ENCODE peak calls at places on chromosomes 4 and X, in five cellular contexts. One of them, this sample, is unnamed.
A peak's percentile ranks its signal among the peaks of the same experiment; 100 is the strongest.

GRCh38 chrX:71320126-71320525 is 18.6 kb downstream of the ITGB1BP2 start:
- DNase-seq in mammary epithelial cell: no peak
- DNase-seq in fibroblast of lung: no peak
- DNase-seq in tibial artery: no peak
- DNase-seq in AG09309: no peak
- DNase-seq in this sample: no peak

GRCh38 chr4:174320501-174321199 is 36.9 kb downstream of the CEP44 start:
- DNase-seq in AG09309: no peak
- DNase-seq in tibial artery: no peak
- DNase-seq in fibroblast of lung: peak; percentile 47
- DNase-seq in mammary epithelial cell: no peak
- DNase-seq in this sample: no peak

GRCh38 chr4:123043013-123043412 is 120.6 kb upstream of the NUDT6 start:
- DNase-seq in fibroblast of lung: peak; percentile 15
- DNase-seq in AG09309: no peak
- DNase-seq in tibial artery: no peak
- DNase-seq in mammary epithelial cell: no peak
- DNase-seq in this sample: peak; percentile 3

GRCh38 chr4:33831667-33832066 is 2412.6 kb downstream of the ARAP2 start:
- DNase-seq in mammary epithelial cell: no peak
- DNase-seq in AG09309: peak; percentile 41
- DNase-seq in fibroblast of lung: no peak
- DNase-seq in tibial artery: no peak
- DNase-seq in this sample: no peak

GRCh38 chr4:103996637-103997036 is 276.9 kb upstream of the TACR3 start:
- DNase-seq in AG09309: no peak
- DNase-seq in tibial artery: no peak
- DNase-seq in fibroblast of lung: peak; percentile 42
- DNase-seq in mammary epithelial cell: peak; percentile 94
- DNase-seq in this sample: no peak

GRCh38 chr4:2036327-2036726 is 22.8 kb upstream of the NAT8L start:
- DNase-seq in fibroblast of lung: no peak
- DNase-seq in AG09309: no peak
- DNase-seq in tibial artery: no peak
- DNase-seq in mammary epithelial cell: no peak
- DNase-seq in this sample: no peak

GRCh38 chr4:165763640-165764039 is 109.4 kb upstream of the TLL1 start:
- DNase-seq in tibial artery: no peak
- DNase-seq in fibroblast of lung: no peak
- DNase-seq in mammary epithelial cell: no peak
- DNase-seq in AG09309: no peak
- DNase-seq in this sample: no peak

GRCh38 chr4:168183717-168184571 is 91.6 kb downstream of the ANXA10 start:
- DNase-seq in mammary epithelial cell: peak; percentile 23
- DNase-seq in fibroblast of lung: peak; percentile 69
- DNase-seq in tibial artery: no peak
- DNase-seq in AG09309: peak; percentile 4
- DNase-seq in this sample: peak; percentile 11

GRCh38 chr4:127601029-127601428 is 31.7 kb upstream of the INTU start:
- DNase-seq in AG09309: no peak
- DNase-seq in tibial artery: no peak
- DNase-seq in mammary epithelial cell: no peak
- DNase-seq in fibroblast of lung: peak; percentile 75
- DNase-seq in this sample: peak; percentile 2

GRCh38 chr4:67198757-67199156 is 346.5 kb downstream of the CENPC start:
- DNase-seq in fibroblast of lung: no peak
- DNase-seq in AG09309: no peak
- DNase-seq in tibial artery: no peak
- DNase-seq in mammary epithelial cell: peak; percentile 42
- DNase-seq in this sample: peak; percentile 58

GRCh38 chr4:16270654-16271328 is 44.5 kb upstream of the TAPT1 start:
- DNase-seq in tibial artery: no peak
- DNase-seq in mammary epithelial cell: no peak
- DNase-seq in AG09309: no peak
- DNase-seq in fibroblast of lung: no peak
- DNase-seq in this sample: no peak
- TF ChIP-seq CTCF in tibial artery: no peak
- TF ChIP-seq CTCF in mammary epithelial cell: peak; percentile 25
- TF ChIP-seq CTCF in AG09309: peak; percentile 25
- TF ChIP-seq CTCF in fibroblast of lung: peak; percentile 9
- TF ChIP-seq CTCF in this sample: peak; percentile 11

GRCh38 chrX:48573690-48574269 is 504 bp upstream of the RBM3 start:
- DNase-seq in fibroblast of lung: no peak
- DNase-seq in AG09309: no peak
- DNase-seq in tibial artery: peak; percentile 36
- DNase-seq in mammary epithelial cell: no peak
- DNase-seq in this sample: no peak

GRCh38 chrX:48575642-48576041 is 1.4 kb downstream of the RBM3 start:
- DNase-seq in tibial artery: no peak
- DNase-seq in AG09309: no peak
- DNase-seq in fibroblast of lung: no peak
- DNase-seq in mammary epithelial cell: no peak
- DNase-seq in this sample: no peak

GRCh38 chrX:48576108-48576507 is 1.8 kb downstream of the RBM3 start:
- DNase-seq in mammary epithelial cell: no peak
- DNase-seq in AG09309: no peak
- DNase-seq in fibroblast of lung: no peak
- DNase-seq in tibial artery: no peak
- DNase-seq in this sample: no peak

GRCh38 chrX:48578661-48579128 is 4.4 kb downstream of the RBM3 start:
- DNase-seq in fibroblast of lung: no peak
- DNase-seq in tibial artery: no peak
- DNase-seq in mammary epithelial cell: no peak
- DNase-seq in AG09309: no peak
- DNase-seq in this sample: no peak

DNA sequence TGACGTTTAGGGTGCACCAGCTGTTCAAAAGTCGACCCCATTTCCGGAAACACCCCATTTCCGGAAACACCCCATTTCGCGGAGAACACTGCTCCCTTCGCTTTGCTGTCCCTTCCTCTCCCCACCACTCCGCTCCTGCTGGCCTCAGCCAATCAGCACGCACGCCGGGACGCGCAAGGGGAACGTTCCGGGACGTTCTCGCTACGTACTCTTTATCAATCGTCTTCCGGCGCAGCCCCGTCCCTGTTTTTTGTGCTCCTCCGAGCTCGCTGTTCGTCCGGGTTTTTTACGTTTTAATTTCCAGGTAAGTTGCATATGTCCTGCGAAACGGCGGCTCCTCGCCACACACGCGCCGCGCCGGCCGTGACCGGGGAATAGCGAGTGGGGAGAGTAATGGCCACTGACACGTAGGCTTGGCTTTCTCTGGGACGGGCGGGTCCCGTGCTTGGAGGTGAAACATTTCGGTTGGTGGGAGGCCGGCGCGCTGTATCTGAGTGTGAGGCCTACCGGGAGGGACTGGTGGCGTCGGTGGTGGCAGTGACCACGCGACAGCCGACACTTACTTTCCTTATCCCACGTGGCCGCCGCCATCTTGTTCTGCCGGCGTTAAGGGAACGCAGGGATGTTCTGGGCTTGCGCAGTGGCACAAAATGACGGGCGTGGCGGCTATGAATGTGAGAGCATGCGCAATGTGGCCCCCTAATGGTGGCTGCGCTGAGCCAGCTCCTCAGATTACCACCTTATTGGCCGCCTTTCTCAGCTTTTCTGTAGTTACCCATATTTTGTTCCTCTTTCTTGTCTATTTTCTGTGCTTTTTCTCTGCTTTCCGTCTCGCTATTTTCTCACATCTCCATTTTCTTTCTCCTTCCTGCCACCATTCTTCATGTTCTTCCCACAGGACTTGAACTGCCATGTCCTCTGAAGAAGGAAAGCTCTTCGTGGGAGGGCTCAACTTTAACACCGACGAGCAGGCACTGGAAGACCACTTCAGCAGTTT is at the start of gene RBM3:
- DNase-seq in mammary epithelial cell: peak; percentile 88
- DNase-seq in AG09309: peak; percentile 69
- DNase-seq in fibroblast of lung: peak; percentile 95
- DNase-seq in tibial artery: peak; percentile 92
- DNase-seq in this sample: peak; percentile 69
- TF ChIP-seq CTCF in mammary epithelial cell: peak; percentile 5
- TF ChIP-seq CTCF in AG09309: peak; percentile 45
- TF ChIP-seq CTCF in fibroblast of lung: peak; percentile 28
- TF ChIP-seq CTCF in tibial artery: peak; percentile 37
- TF ChIP-seq CTCF in this sample: peak; percentile 29

GRCh38 chr4:98746530-98746929 is 88.1 kb upstream of the TSPAN5 start:
- DNase-seq in AG09309: no peak
- DNase-seq in tibial artery: no peak
- DNase-seq in mammary epithelial cell: peak; percentile 20
- DNase-seq in fibroblast of lung: peak; percentile 25
- DNase-seq in this sample: no peak

GRCh38 chr4:98739718-98740117 is 81.3 kb upstream of the TSPAN5 start:
- DNase-seq in fibroblast of lung: peak; percentile 31
- DNase-seq in AG09309: no peak
- DNase-seq in mammary epithelial cell: no peak
- DNase-seq in tibial artery: no peak
- DNase-seq in this sample: no peak

GRCh38 chr4:98744372-98745150 is 86.2 kb upstream of the TSPAN5 start:
- DNase-seq in tibial artery: no peak
- DNase-seq in mammary epithelial cell: no peak
- DNase-seq in fibroblast of lung: no peak
- DNase-seq in AG09309: no peak
- DNase-seq in this sample: no peak

GRCh38 chr4:98745372-98745771 is 87.0 kb upstream of the TSPAN5 start:
- DNase-seq in tibial artery: no peak
- DNase-seq in AG09309: no peak
- DNase-seq in fibroblast of lung: peak; percentile 25
- DNase-seq in mammary epithelial cell: peak; percentile 32
- DNase-seq in this sample: peak; percentile 14

GRCh38 chr4:98741952-98742351 is 83.5 kb upstream of the TSPAN5 start:
- DNase-seq in fibroblast of lung: no peak
- DNase-seq in AG09309: no peak
- DNase-seq in mammary epithelial cell: no peak
- DNase-seq in tibial artery: no peak
- DNase-seq in this sample: no peak
- TF ChIP-seq CTCF in fibroblast of lung: no peak
- TF ChIP-seq CTCF in AG09309: no peak
- TF ChIP-seq CTCF in mammary epithelial cell: no peak
- TF ChIP-seq CTCF in tibial artery: no peak
- TF ChIP-seq CTCF in this sample: no peak

DNA sequence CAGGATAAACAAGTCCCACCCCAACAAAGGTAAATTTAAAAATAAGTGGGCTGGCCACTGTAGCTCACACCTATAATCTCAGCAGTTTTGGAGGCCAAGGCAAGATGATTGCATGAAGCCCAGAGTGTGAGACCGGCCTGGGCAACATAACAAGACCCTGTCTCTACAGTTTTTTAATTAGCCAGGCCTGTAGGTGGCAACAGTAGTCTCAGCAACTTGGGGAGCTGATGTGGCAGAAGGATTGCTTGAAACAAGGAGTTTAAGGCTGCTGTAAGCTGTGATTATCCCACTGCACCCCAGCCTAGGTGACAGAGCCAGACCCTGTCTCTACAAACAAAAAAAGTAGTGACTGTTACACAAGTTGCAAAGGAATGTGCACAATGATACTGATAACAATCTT is 74.6 kb upstream of the FAAH2 start:
- DNase-seq in mammary epithelial cell: peak; percentile 1
- DNase-seq in AG09309: no peak
- DNase-seq in tibial artery: no peak
- DNase-seq in fibroblast of lung: no peak
- DNase-seq in this sample: no peak
- TF ChIP-seq CTCF in mammary epithelial cell: no peak
- TF ChIP-seq CTCF in AG09309: no peak
- TF ChIP-seq CTCF in tibial artery: no peak
- TF ChIP-seq CTCF in fibroblast of lung: no peak
- TF ChIP-seq CTCF in this sample: no peak

DNA sequence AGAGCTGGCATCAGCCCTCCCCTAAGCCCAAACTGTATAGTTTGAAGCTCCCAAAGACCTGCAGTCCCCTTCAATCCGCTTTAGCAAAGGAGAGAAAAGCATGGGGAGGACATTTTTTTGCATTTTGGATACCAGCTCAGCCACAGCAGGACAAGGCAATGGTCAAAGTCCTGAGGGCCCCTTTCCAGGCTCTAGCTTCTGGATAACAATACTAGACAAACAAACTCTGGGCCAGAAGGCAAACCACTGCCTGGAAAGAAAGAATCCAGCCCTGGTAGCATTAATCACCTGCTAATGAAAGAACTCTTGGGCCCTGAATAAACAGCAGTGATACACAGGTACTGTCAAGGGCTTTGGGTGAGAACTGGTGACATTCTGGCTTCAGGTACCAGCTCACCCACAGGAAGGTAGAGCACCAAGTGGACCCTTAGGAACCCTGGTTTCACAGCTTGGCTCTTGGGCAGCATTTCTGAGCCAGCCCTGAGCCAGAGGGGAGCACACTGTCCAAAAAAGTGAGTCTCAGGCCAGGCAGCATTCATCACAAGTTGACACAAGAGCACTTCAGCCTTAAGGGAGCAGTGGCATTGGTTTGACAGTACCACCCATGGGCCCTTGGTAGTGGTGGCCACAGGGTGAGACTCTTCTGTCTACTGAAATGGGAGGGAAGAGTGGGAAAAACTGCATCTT is 62.5 kb downstream of the SPIN3 start:
- DNase-seq in AG09309: no peak
- DNase-seq in tibial artery: no peak
- DNase-seq in fibroblast of lung: no peak
- DNase-seq in mammary epithelial cell: no peak
- DNase-seq in this sample: no peak
- TF ChIP-seq CTCF in AG09309: no peak
- TF ChIP-seq CTCF in tibial artery: no peak
- TF ChIP-seq CTCF in fibroblast of lung: no peak
- TF ChIP-seq CTCF in mammary epithelial cell: no peak
- TF ChIP-seq CTCF in this sample: no peak

DNA sequence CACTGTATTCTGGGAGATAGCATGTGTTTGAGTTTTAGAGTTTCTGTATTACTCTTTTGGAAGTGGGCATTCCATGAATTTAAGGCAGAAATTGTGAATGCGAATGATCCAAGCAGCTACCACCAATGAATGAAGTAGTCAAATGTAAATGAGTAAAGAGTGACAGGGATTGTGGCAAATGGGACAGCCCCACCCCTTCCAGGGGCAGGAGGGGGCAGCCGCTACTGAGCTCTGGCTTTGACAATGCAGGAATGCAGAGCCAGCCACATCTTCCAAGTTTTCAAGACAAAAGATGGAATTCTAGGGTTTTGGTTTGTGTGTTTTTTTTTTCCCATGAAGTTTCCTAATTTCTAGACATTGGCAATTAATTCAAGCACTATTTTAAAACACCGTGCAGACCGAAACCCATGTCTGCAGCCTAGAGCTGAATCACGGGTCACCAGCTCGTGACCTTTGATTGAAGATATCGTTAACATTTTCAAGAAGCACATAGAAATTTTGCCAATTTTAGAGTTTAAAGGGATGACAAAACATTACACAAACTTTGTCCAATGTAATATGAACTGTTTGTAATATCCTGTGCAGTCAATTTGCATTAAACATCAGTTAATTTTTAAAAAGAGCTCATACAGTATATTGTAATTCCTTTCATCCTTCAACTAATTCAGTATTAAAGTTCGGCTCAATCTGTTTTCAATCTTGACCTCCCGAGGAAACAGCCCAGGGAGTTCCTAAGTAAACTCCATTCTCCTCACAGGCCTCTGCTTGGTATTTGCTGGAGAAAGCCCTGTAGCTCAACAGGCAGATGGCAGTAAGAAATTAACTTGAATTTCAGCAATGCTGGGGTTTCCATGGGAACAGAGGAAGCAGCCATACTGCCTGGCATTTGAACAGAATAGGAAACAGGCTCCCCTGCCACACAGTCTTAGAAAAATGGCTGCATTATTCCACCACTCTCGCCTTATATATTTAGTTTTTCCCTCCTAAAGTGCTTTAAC is 83.4 kb downstream of the UCHL1 start:
- DNase-seq in tibial artery: no peak
- DNase-seq in mammary epithelial cell: no peak
- DNase-seq in fibroblast of lung: peak; percentile 90
- DNase-seq in AG09309: peak; percentile 84
- DNase-seq in this sample: no peak
- TF ChIP-seq CTCF in tibial artery: peak; percentile 52
- TF ChIP-seq CTCF in mammary epithelial cell: no peak
- TF ChIP-seq CTCF in fibroblast of lung: peak; percentile 5
- TF ChIP-seq CTCF in AG09309: peak; percentile 15
- TF ChIP-seq CTCF in this sample: peak; percentile 26

This sample was measured in LNCaP clone FGC.